ENCODE peak calls at places on chromosome 14, in five cellular contexts. M is HS-27A, V is iPS DF 6.9, C is anterior cingulate cortex, O is germinal center. I is an unnamed sample.

GRCh38 chr14:89827260-89827659 is 127.3 kb downstream of the EFCAB11 start:
- DNase-seq in M (no peak), V (no peak), C (no peak), O (no peak), I (no peak)

GRCh38 chr14:92987713-92988510 is 65.0 kb downstream of the CHGA start:
- DNase-seq in M (no peak), V (no peak), C (no peak), O (no peak), I (no peak)

GRCh38 chr14:69260246-69260978 is 454 bp downstream of the GALNT16 start:
- DNase-seq in M (no peak), V (no peak), C (no peak), O (no peak), I (no peak)

GRCh38 chr14:29518335-29518734 is 409.3 kb downstream of the PRKD1 start:
- DNase-seq in M (no peak), V (no peak), C (no peak), O (no peak), I (no peak)

GRCh38 chr14:97298331-97298730 is 501.1 kb downstream of the VRK1 start:
- DNase-seq in M (no peak), V (no peak), C (no peak), O (no peak), I (no peak)

GRCh38 chr14:41349289-41349910 is 257.3 kb upstream of the LRFN5 start:
- DNase-seq in M (no peak), V (no peak), C (no peak), O (no peak), I (no peak)

GRCh38 chr14:69238883-69239282 is 21.1 kb upstream of the GALNT16 start:
- DNase-seq in M (no peak), V (no peak), C (no peak), O (no peak), I (no peak)

GRCh38 chr14:91609183-91609582 is 99.1 kb upstream of the PPP4R3A start:
- DNase-seq in M (no peak), V (no peak), C (no peak), O (no peak), I (no peak)

GRCh38 chr14:98754343-98755025 is 517.5 kb downstream of the BCL11B start:
- DNase-seq in M (no peak), V (no peak), C (no peak), O (no peak), I (no peak)

GRCh38 chr14:51548187-51548586 is 103.5 kb upstream of the FRMD6 start:
- DNase-seq in M (no peak), V (no peak), C (no peak), O (no peak), I (no peak)

GRCh38 chr14:72894623-72895378 is 900 bp upstream of the DPF3 start:
- DNase-seq in M (no peak), V (no peak), C (peak), O (peak), I (peak)

GRCh38 chr14:22168092-22168955 is 420.7 kb downstream of the DAD1 start:
- DNase-seq in M (no peak), V (no peak), C (no peak), O (no peak), I (no peak)

GRCh38 chr14:99971929-99972747 is 93.1 kb upstream of the EVL start:
- DNase-seq in M (no peak), V (no peak), C (no peak), O (no peak), I (no peak)

GRCh38 chr14:100622708-100623485 is 35.7 kb upstream of the BEGAIN start:
- DNase-seq in M (no peak), V (no peak), C (no peak), O (no peak), I (no peak)

GRCh38 chr14:96745500-96746051 is 51.6 kb upstream of the VRK1 start:
- DNase-seq in M (no peak), V (no peak), C (no peak), O (no peak), I (no peak)

GRCh38 chr14:72341686-72342085 is 409.5 kb downstream of the RGS6 start:
- DNase-seq in M (no peak), V (no peak), C (no peak), O (no peak), I (no peak)

GRCh38 chr14:21626491-21627230 is 8.1 kb downstream of the OR10G2 start:
- DNase-seq in M (no peak), V (no peak), C (no peak), O (no peak), I (no peak)

GRCh38 chr14:105294142-105294597 is 6.6 kb downstream of the BRF1 start:
- DNase-seq in M (no peak), V (no peak), C (no peak), O (peak), I (peak)

GRCh38 chr14:104680806-104681688 is 8.4 kb upstream of the INF2 start:
- DNase-seq in M (peak), V (no peak), C (peak), O (peak), I (no peak)

GRCh38 chr14:57209561-57209960 is 59.1 kb downstream of the EXOC5 start:
- DNase-seq in M (peak), V (no peak), C (no peak), O (no peak), I (no peak)

I was measured in heart right ventricle.